ENCODE peak calls at places on chromosomes 13 and 19, in ten cellular contexts. One of them, this sample, is unnamed.

GRCh38 chr13:40389081-40389641 is 277.3 kb downstream of the FOXO1 start:
- DNase-seq in non-pigmented ciliary epithelial cell: no peak
- DNase-seq in HS-5: no peak
- DNase-seq in upper lobe of right lung: no peak
- DNase-seq in AG08395: no peak
- DNase-seq in AG09309: no peak
- DNase-seq in activated T-cell treated with anti-CD3 and anti-CD28 coated beads, Interleukin-2, amount 50 U/mL, for 72 hours: peak
- DNase-seq in fibroblast of mammary gland: no peak
- DNase-seq in occipital lobe: no peak
- DNase-seq in spleen: no peak
- DNase-seq in this sample: no peak

GRCh38 chr19:56139847-56140582 is 1.1 kb upstream of the ZNF444 start:
- DNase-seq in non-pigmented ciliary epithelial cell: no peak
- DNase-seq in HS-5: no peak
- DNase-seq in upper lobe of right lung: no peak
- DNase-seq in AG08395: no peak
- DNase-seq in AG09309: no peak
- DNase-seq in activated T-cell treated with anti-CD3 and anti-CD28 coated beads, Interleukin-2, amount 50 U/mL, for 72 hours: peak
- DNase-seq in fibroblast of mammary gland: no peak
- DNase-seq in occipital lobe: no peak
- DNase-seq in spleen: no peak
- DNase-seq in this sample: no peak

GRCh38 chr13:45456196-45456972 is 8.4 kb upstream of the COG3 start:
- DNase-seq in non-pigmented ciliary epithelial cell: no peak
- DNase-seq in HS-5: no peak
- DNase-seq in upper lobe of right lung: no peak
- DNase-seq in AG08395: peak
- DNase-seq in AG09309: no peak
- DNase-seq in activated T-cell treated with anti-CD3 and anti-CD28 coated beads, Interleukin-2, amount 50 U/mL, for 72 hours: no peak
- DNase-seq in fibroblast of mammary gland: peak
- DNase-seq in occipital lobe: no peak
- DNase-seq in spleen: no peak
- DNase-seq in this sample: no peak

GRCh38 chr13:38398810-38399493 is 49.3 kb downstream of the UFM1 start:
- DNase-seq in non-pigmented ciliary epithelial cell: peak
- DNase-seq in HS-5: peak
- DNase-seq in upper lobe of right lung: no peak
- DNase-seq in AG08395: peak
- DNase-seq in AG09309: peak
- DNase-seq in activated T-cell treated with anti-CD3 and anti-CD28 coated beads, Interleukin-2, amount 50 U/mL, for 72 hours: no peak
- DNase-seq in fibroblast of mammary gland: peak
- DNase-seq in occipital lobe: no peak
- DNase-seq in spleen: no peak
- DNase-seq in this sample: no peak

GRCh38 chr19:4896372-4896771 is 6.3 kb downstream of the ARRDC5 start:
- DNase-seq in non-pigmented ciliary epithelial cell: no peak
- DNase-seq in HS-5: peak
- DNase-seq in upper lobe of right lung: no peak
- DNase-seq in AG08395: peak
- DNase-seq in AG09309: no peak
- DNase-seq in activated T-cell treated with anti-CD3 and anti-CD28 coated beads, Interleukin-2, amount 50 U/mL, for 72 hours: no peak
- DNase-seq in fibroblast of mammary gland: peak
- DNase-seq in occipital lobe: no peak
- DNase-seq in spleen: no peak
- DNase-seq in this sample: no peak

GRCh38 chr19:46000497-46001246 is 5.4 kb downstream of the CCDC61 start:
- DNase-seq in non-pigmented ciliary epithelial cell: no peak
- DNase-seq in HS-5: no peak
- DNase-seq in upper lobe of right lung: peak
- DNase-seq in AG08395: no peak
- DNase-seq in AG09309: no peak
- DNase-seq in activated T-cell treated with anti-CD3 and anti-CD28 coated beads, Interleukin-2, amount 50 U/mL, for 72 hours: peak
- DNase-seq in fibroblast of mammary gland: peak
- DNase-seq in occipital lobe: peak
- DNase-seq in spleen: peak
- DNase-seq in this sample: no peak

GRCh38 chr19:44192127-44192526 is 20.2 kb upstream of the ZNF227 start:
- DNase-seq in non-pigmented ciliary epithelial cell: no peak
- DNase-seq in HS-5: no peak
- DNase-seq in upper lobe of right lung: no peak
- DNase-seq in AG08395: no peak
- DNase-seq in AG09309: no peak
- DNase-seq in activated T-cell treated with anti-CD3 and anti-CD28 coated beads, Interleukin-2, amount 50 U/mL, for 72 hours: no peak
- DNase-seq in fibroblast of mammary gland: no peak
- DNase-seq in occipital lobe: no peak
- DNase-seq in spleen: no peak
- DNase-seq in this sample: no peak

GRCh38 chr19:1257475-1258160 is 9.2 kb downstream of the MIDN start:
- DNase-seq in non-pigmented ciliary epithelial cell: no peak
- DNase-seq in HS-5: no peak
- DNase-seq in upper lobe of right lung: no peak
- DNase-seq in AG08395: no peak
- DNase-seq in AG09309: no peak
- DNase-seq in activated T-cell treated with anti-CD3 and anti-CD28 coated beads, Interleukin-2, amount 50 U/mL, for 72 hours: no peak
- DNase-seq in fibroblast of mammary gland: no peak
- DNase-seq in occipital lobe: no peak
- DNase-seq in spleen: peak
- DNase-seq in this sample: no peak

GRCh38 chr19:42423462-42424344 is 3.5 kb downstream of the LIPE start:
- DNase-seq in non-pigmented ciliary epithelial cell: peak
- DNase-seq in HS-5: peak
- DNase-seq in upper lobe of right lung: peak
- DNase-seq in AG08395: peak
- DNase-seq in AG09309: peak
- DNase-seq in activated T-cell treated with anti-CD3 and anti-CD28 coated beads, Interleukin-2, amount 50 U/mL, for 72 hours: peak
- DNase-seq in fibroblast of mammary gland: peak
- DNase-seq in occipital lobe: peak
- DNase-seq in spleen: peak
- DNase-seq in this sample: no peak

GRCh38 chr13:66353664-66354063 is 876.5 kb downstream of the PCDH9 start:
- DNase-seq in non-pigmented ciliary epithelial cell: no peak
- DNase-seq in HS-5: no peak
- DNase-seq in upper lobe of right lung: no peak
- DNase-seq in AG08395: no peak
- DNase-seq in AG09309: no peak
- DNase-seq in activated T-cell treated with anti-CD3 and anti-CD28 coated beads, Interleukin-2, amount 50 U/mL, for 72 hours: no peak
- DNase-seq in fibroblast of mammary gland: no peak
- DNase-seq in occipital lobe: no peak
- DNase-seq in spleen: no peak
- DNase-seq in this sample: peak

GRCh38 chr19:42601811-42602443 is 7.2 kb upstream of the CEACAM8 start:
- DNase-seq in non-pigmented ciliary epithelial cell: no peak
- DNase-seq in HS-5: peak
- DNase-seq in upper lobe of right lung: no peak
- DNase-seq in AG08395: peak
- DNase-seq in AG09309: no peak
- DNase-seq in activated T-cell treated with anti-CD3 and anti-CD28 coated beads, Interleukin-2, amount 50 U/mL, for 72 hours: no peak
- DNase-seq in fibroblast of mammary gland: peak
- DNase-seq in occipital lobe: no peak
- DNase-seq in spleen: no peak
- DNase-seq in this sample: peak

GRCh38 chr13:90502143-90502542 is 845.3 kb upstream of the MIR17HG start:
- DNase-seq in non-pigmented ciliary epithelial cell: no peak
- DNase-seq in HS-5: no peak
- DNase-seq in upper lobe of right lung: no peak
- DNase-seq in AG08395: no peak
- DNase-seq in AG09309: no peak
- DNase-seq in activated T-cell treated with anti-CD3 and anti-CD28 coated beads, Interleukin-2, amount 50 U/mL, for 72 hours: no peak
- DNase-seq in fibroblast of mammary gland: no peak
- DNase-seq in occipital lobe: no peak
- DNase-seq in spleen: no peak
- DNase-seq in this sample: no peak

GRCh38 chr13:19618925-19619324 is 14.5 kb upstream of the MPHOSPH8 start:
- DNase-seq in non-pigmented ciliary epithelial cell: no peak
- DNase-seq in HS-5: no peak
- DNase-seq in upper lobe of right lung: no peak
- DNase-seq in AG08395: peak
- DNase-seq in AG09309: no peak
- DNase-seq in activated T-cell treated with anti-CD3 and anti-CD28 coated beads, Interleukin-2, amount 50 U/mL, for 72 hours: peak
- DNase-seq in fibroblast of mammary gland: peak
- DNase-seq in occipital lobe: no peak
- DNase-seq in spleen: no peak
- DNase-seq in this sample: no peak

GRCh38 chr13:49693191-49693733 is 2.0 kb upstream of the EBPL start:
- DNase-seq in non-pigmented ciliary epithelial cell: no peak
- DNase-seq in HS-5: no peak
- DNase-seq in upper lobe of right lung: no peak
- DNase-seq in AG08395: no peak
- DNase-seq in AG09309: no peak
- DNase-seq in activated T-cell treated with anti-CD3 and anti-CD28 coated beads, Interleukin-2, amount 50 U/mL, for 72 hours: no peak
- DNase-seq in fibroblast of mammary gland: no peak
- DNase-seq in occipital lobe: no peak
- DNase-seq in spleen: no peak
- DNase-seq in this sample: no peak

GRCh38 chr19:10687518-10688288 is 13.5 kb upstream of the QTRT1 start:
- DNase-seq in non-pigmented ciliary epithelial cell: no peak
- DNase-seq in HS-5: no peak
- DNase-seq in upper lobe of right lung: no peak
- DNase-seq in AG08395: no peak
- DNase-seq in AG09309: no peak
- DNase-seq in activated T-cell treated with anti-CD3 and anti-CD28 coated beads, Interleukin-2, amount 50 U/mL, for 72 hours: no peak
- DNase-seq in fibroblast of mammary gland: no peak
- DNase-seq in occipital lobe: no peak
- DNase-seq in spleen: no peak
- DNase-seq in this sample: no peak

GRCh38 chr13:95571941-95572340 is 19.4 kb downstream of the CLDN10 start:
- DNase-seq in non-pigmented ciliary epithelial cell: no peak
- DNase-seq in HS-5: no peak
- DNase-seq in upper lobe of right lung: no peak
- DNase-seq in AG08395: no peak
- DNase-seq in AG09309: no peak
- DNase-seq in activated T-cell treated with anti-CD3 and anti-CD28 coated beads, Interleukin-2, amount 50 U/mL, for 72 hours: no peak
- DNase-seq in fibroblast of mammary gland: no peak
- DNase-seq in occipital lobe: no peak
- DNase-seq in spleen: no peak
- DNase-seq in this sample: no peak

GRCh38 chr13:77786888-77787287 is 89.4 kb downstream of the SLAIN1 start:
- DNase-seq in non-pigmented ciliary epithelial cell: no peak
- DNase-seq in HS-5: no peak
- DNase-seq in upper lobe of right lung: no peak
- DNase-seq in AG08395: no peak
- DNase-seq in AG09309: no peak
- DNase-seq in activated T-cell treated with anti-CD3 and anti-CD28 coated beads, Interleukin-2, amount 50 U/mL, for 72 hours: no peak
- DNase-seq in fibroblast of mammary gland: peak
- DNase-seq in occipital lobe: no peak
- DNase-seq in spleen: no peak
- DNase-seq in this sample: no peak

GRCh38 chr13:35349673-35350278 is 126.7 kb downstream of the MAB21L1 start:
- DNase-seq in non-pigmented ciliary epithelial cell: no peak
- DNase-seq in HS-5: peak
- DNase-seq in upper lobe of right lung: no peak
- DNase-seq in AG08395: no peak
- DNase-seq in AG09309: no peak
- DNase-seq in activated T-cell treated with anti-CD3 and anti-CD28 coated beads, Interleukin-2, amount 50 U/mL, for 72 hours: no peak
- DNase-seq in fibroblast of mammary gland: peak
- DNase-seq in occipital lobe: no peak
- DNase-seq in spleen: no peak
- DNase-seq in this sample: no peak

GRCh38 chr19:16139752-16140151 is 3.7 kb upstream of the HSH2D start:
- DNase-seq in non-pigmented ciliary epithelial cell: no peak
- DNase-seq in HS-5: no peak
- DNase-seq in upper lobe of right lung: no peak
- DNase-seq in AG08395: no peak
- DNase-seq in AG09309: no peak
- DNase-seq in activated T-cell treated with anti-CD3 and anti-CD28 coated beads, Interleukin-2, amount 50 U/mL, for 72 hours: peak
- DNase-seq in fibroblast of mammary gland: no peak
- DNase-seq in occipital lobe: no peak
- DNase-seq in spleen: peak
- DNase-seq in this sample: no peak